ENCODE peak calls at places on chromosomes 3 and 15, in seven cellular contexts. S, D, F, W, Q, G and O are unnamed samples.
A peak's percentile ranks its signal among the peaks of the same experiment; 100 is the strongest.

GRCh38 chr15:95475067-95475466 is 855.4 kb upstream of the NR2F2 start:
- DNase-seq in S (no peak), D (no peak), W (no peak), F (no peak), Q (no peak), G (no peak), O (no peak)

GRCh38 chr3:28000608-28001007 is 240.8 kb upstream of the CMC1 start:
- DNase-seq in W (no peak), G (no peak), S (no peak), F (no peak), Q (no peak), D (no peak), O (no peak)

GRCh38 chr3:8529197-8529637 is 27.6 kb downstream of the LMCD1 start:
- DNase-seq in Q (no peak), G (no peak), F (no peak), W (no peak), S (peak; percentile 52), D (peak; percentile 59), O (no peak)

GRCh38 chr15:42494998-42495360 is 455 bp upstream of the SNAP23 start:
- DNase-seq in W (no peak), F (no peak), G (no peak), S (peak; percentile 27), D (peak; percentile 34), Q (peak; percentile 12), O (peak; percentile 16)

GRCh38 chr3:158097141-158097540 is 9.1 kb downstream of the SHOX2 start:
- DNase-seq in W (no peak), D (no peak), G (no peak), S (no peak), Q (no peak), F (no peak), O (no peak)

GRCh38 chr15:32898991-32899613 is 181.3 kb downstream of the GREM1 start:
- DNase-seq in F (no peak), W (no peak), G (peak; percentile 95), Q (no peak), D (no peak), S (peak; percentile 10), O (no peak)

GRCh38 chr3:160016972-160017371 is 28.3 kb downstream of the IL12A start:
- DNase-seq in S (no peak), D (peak; percentile 52), Q (no peak), W (no peak), F (no peak), G (no peak), O (no peak)

GRCh38 chr15:92618121-92618520 is 37.5 kb downstream of the FAM174B start:
- DNase-seq in S (no peak), D (no peak), Q (peak; percentile 26), F (no peak), G (no peak), W (no peak), O (no peak)

GRCh38 chr15:39834256-39834655 is 51.6 kb upstream of the FSIP1 start:
- DNase-seq in G (no peak), F (no peak), W (no peak), Q (no peak), S (no peak), D (no peak), O (no peak)

GRCh38 chr3:8872291-8872690 is 91.0 kb downstream of the RAD18 start:
- DNase-seq in F (no peak), D (no peak), G (no peak), Q (no peak), W (no peak), S (no peak), O (no peak)

GRCh38 chr15:60720493-60721231 is 241.7 kb upstream of the ICE2 start:
- DNase-seq in Q (no peak), D (no peak), G (no peak), W (peak; percentile 67), S (no peak), F (no peak), O (no peak)

GRCh38 chr3:105927720-105928119 is 58.9 kb upstream of the CBLB start:
- DNase-seq in F (no peak), W (no peak), S (no peak), G (no peak), Q (no peak), D (no peak), O (no peak)

GRCh38 chr15:69623521-69624513 is 171.2 kb downstream of the RPLP1 start:
- DNase-seq in G (no peak), W (no peak), Q (no peak), F (no peak), S (no peak), D (no peak), O (no peak)

GRCh38 chr3:37594873-37595783 is 266.6 kb upstream of the CTDSPL start:
- DNase-seq in F (no peak), W (no peak), G (no peak), D (peak; percentile 12), S (no peak), Q (no peak), O (peak; percentile 87)

GRCh38 chr3:163838769-163839168 is 1239.5 kb downstream of the SI start:
- DNase-seq in F (no peak), D (no peak), S (no peak), G (no peak), Q (no peak), W (no peak), O (no peak)

GRCh38 chr3:43287514-43287913 is 1.2 kb downstream of the SNRK start:
- DNase-seq in G (no peak), Q (no peak), D (no peak), S (no peak), W (no peak), F (no peak), O (no peak)

GRCh38 chr15:43534897-43535296 is 17.5 kb downstream of the MAP1A start:
- DNase-seq in Q (no peak), S (no peak), G (no peak), F (no peak), D (no peak), W (no peak), O (no peak)

GRCh38 chr15:41013698-41014414 is 60.6 kb downstream of the CHAC1 start:
- DNase-seq in W (peak; percentile 50), Q (no peak), G (no peak), F (no peak), S (no peak), D (no peak), O (no peak)

GRCh38 chr3:30502051-30502741 is 104.2 kb upstream of the TGFBR2 start:
- DNase-seq in G (no peak), S (no peak), F (no peak), W (no peak), D (no peak), Q (no peak), O (no peak)

GRCh38 chr3:120040813-120041377 is 53.4 kb downstream of the GSK3B start:
- DNase-seq in G (no peak), D (no peak), W (no peak), Q (no peak), S (no peak), F (no peak), O (no peak)

GRCh38 chr3:37693791-37694194 is 167.9 kb upstream of the CTDSPL start:
- DNase-seq in F (no peak), G (no peak), Q (no peak), W (no peak), D (no peak), S (no peak), O (no peak)

GRCh38 chr3:117548600-117548999 is 839.0 kb downstream of the TUSC7 start:
- DNase-seq in Q (no peak), D (no peak), F (no peak), S (no peak), W (no peak), G (no peak), O (no peak)

GRCh38 chr15:83320404-83320803 is 35.9 kb upstream of the BNC1 start:
- DNase-seq in Q (no peak), S (no peak), G (no peak), D (no peak), F (no peak), W (no peak), O (no peak)
- TF ChIP-seq JUND in Q (no peak), S (no peak), G (no peak), D (no peak), F (no peak), W (no peak), O (no peak)

DNA sequence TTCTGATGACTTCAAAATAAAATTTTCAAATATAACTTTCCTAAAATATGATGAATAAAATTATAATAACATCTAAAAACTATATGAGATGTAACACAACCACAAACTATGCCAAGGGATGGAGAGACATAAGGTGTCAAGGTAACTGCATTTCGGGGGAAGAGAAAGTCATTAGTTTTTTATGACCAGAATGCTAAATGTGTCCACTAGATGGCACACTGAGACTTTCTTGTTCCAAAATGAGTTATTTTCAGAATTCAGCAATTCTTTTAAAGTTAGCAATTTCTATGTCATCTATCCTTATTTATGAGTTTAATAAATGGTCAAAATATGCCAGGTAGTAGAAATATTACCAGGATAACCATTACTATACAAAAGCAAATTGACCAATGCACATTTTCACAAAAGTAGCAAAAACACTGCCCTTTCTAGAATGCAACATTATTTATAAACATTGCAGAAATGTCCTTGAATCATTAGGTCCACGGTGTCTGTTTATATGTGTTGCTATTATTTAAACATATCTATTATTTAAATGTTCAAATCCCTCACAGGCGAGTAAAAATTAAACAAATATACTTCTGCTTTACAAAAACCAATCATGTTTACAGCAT is 374.2 kb downstream of the PLCL2 start:
- DNase-seq in Q (peak; percentile 41), W (no peak), G (no peak), S (peak; percentile 38), D (peak; percentile 14), F (peak; percentile 13), O (no peak)
- TF ChIP-seq JUND in Q (no peak), W (no peak), G (no peak), S (no peak), D (no peak), F (no peak), O (no peak)

GRCh38 chr3:178439504-178439903 is 96.7 kb upstream of the KCNMB2 start:
- DNase-seq in W (no peak), Q (peak; percentile 20), G (no peak), S (no peak), F (no peak), D (no peak), O (peak; percentile 60)

GRCh38 chr3:178445139-178445538 is 91.1 kb upstream of the KCNMB2 start:
- DNase-seq in W (no peak), S (no peak), D (no peak), Q (no peak), F (no peak), G (no peak), O (no peak)

GRCh38 chr3:178444416-178444815 is 91.8 kb upstream of the KCNMB2 start:
- DNase-seq in W (no peak), F (no peak), Q (no peak), G (no peak), D (no peak), S (no peak), O (no peak)

GRCh38 chr3:178446054-178446453 is 90.2 kb upstream of the KCNMB2 start:
- DNase-seq in W (no peak), Q (no peak), S (no peak), G (no peak), D (no peak), F (no peak), O (no peak)

GRCh38 chr3:178443634-178444033 is 92.6 kb upstream of the KCNMB2 start:
- DNase-seq in F (no peak), G (no peak), W (no peak), D (no peak), S (no peak), Q (no peak), O (peak; percentile 59)
- TF ChIP-seq JUND in F (no peak), G (no peak), W (no peak), D (no peak), S (no peak), Q (no peak), O (no peak)

GRCh38 chr15:65804252-65804931 is 12.3 kb upstream of the DENND4A start:
- DNase-seq in S (no peak), G (no peak), W (no peak), F (no peak), Q (no peak), D (peak; percentile 91), O (no peak)
- TF ChIP-seq JUND in S (no peak), G (no peak), W (no peak), F (no peak), Q (no peak), D (no peak), O (no peak)